ENCODE peak calls at places on chromosomes 6 and 20, in seven cellular contexts. K is NB4, M is skeletal muscle cell, I is uterus, J is choroid plexus epithelial cell, C is DND-41, N is upper lobe of right lung. X is an unnamed sample.

GRCh38 chr6:167825759-167826229 is 917 bp upstream of the AFDN start:
- DNase-seq in K (no peak), M (no peak), I (peak; percentile 46), J (peak; percentile 46), C (no peak), N (peak; percentile 85), X (no peak)

GRCh38 chr6:126804255-126805064 is 314.0 kb upstream of the RSPO3 start:
- DNase-seq in K (peak; percentile 50), M (no peak), I (peak; percentile 14), J (peak; percentile 80), C (peak; percentile 18), N (no peak), X (peak; percentile 15)

GRCh38 chr6:157267109-157267611 is 56.2 kb downstream of the TMEM242 start:
- DNase-seq in K (no peak), M (no peak), I (no peak), J (no peak), C (no peak), N (no peak), X (no peak)

GRCh38 chr6:33430991-33431879 is 11.4 kb downstream of the SYNGAP1 start:
- DNase-seq in K (peak; percentile 70), M (no peak), I (peak; percentile 79), J (peak; percentile 77), C (peak; percentile 77), N (no peak), X (peak; percentile 89)

GRCh38 chr20:4151991-4152695 is 136.8 kb upstream of the RNF24 start:
- DNase-seq in K (peak; percentile 96), M (no peak), I (no peak), J (no peak), C (no peak), N (peak; percentile 56), X (no peak)

GRCh38 chr20:11851646-11852045 is 66.0 kb upstream of the BTBD3 start:
- DNase-seq in K (no peak), M (no peak), I (no peak), J (peak; percentile 10), C (no peak), N (no peak), X (no peak)

GRCh38 chr6:100099189-100100074 is 105.4 kb upstream of the MCHR2 start:
- DNase-seq in K (peak; percentile 29), M (no peak), I (no peak), J (peak; percentile 58), C (no peak), N (no peak), X (no peak)

GRCh38 chr20:63189322-63189642 is 26.6 kb downstream of the YTHDF1 start:
- DNase-seq in K (no peak), M (no peak), I (no peak), J (no peak), C (peak; percentile 71), N (no peak), X (no peak)

GRCh38 chr6:75278474-75279077 is 6.0 kb downstream of the TMEM30A start:
- DNase-seq in K (no peak), M (no peak), I (no peak), J (no peak), C (no peak), N (no peak), X (no peak)

GRCh38 chr20:41969656-41970055 is 351.5 kb upstream of the CHD6 start:
- DNase-seq in K (no peak), M (no peak), I (no peak), J (no peak), C (no peak), N (no peak), X (no peak)

GRCh38 chr6:48111143-48111506 is at the start of gene PTCHD4:
- DNase-seq in K (no peak), M (peak; percentile 35), I (no peak), J (peak; percentile 65), C (no peak), N (no peak), X (peak; percentile 11)
- H3K4me3 ChIP-seq in K (no peak within 1 kb of the TSS), M (peak within 1 kb of the TSS; percentile 49), I (no peak within 1 kb of the TSS), J (peak within 1 kb of the TSS; percentile 48), C (no peak within 1 kb of the TSS), N (peak within 1 kb of the TSS; percentile 43), X (no peak within 1 kb of the TSS)

DNA sequence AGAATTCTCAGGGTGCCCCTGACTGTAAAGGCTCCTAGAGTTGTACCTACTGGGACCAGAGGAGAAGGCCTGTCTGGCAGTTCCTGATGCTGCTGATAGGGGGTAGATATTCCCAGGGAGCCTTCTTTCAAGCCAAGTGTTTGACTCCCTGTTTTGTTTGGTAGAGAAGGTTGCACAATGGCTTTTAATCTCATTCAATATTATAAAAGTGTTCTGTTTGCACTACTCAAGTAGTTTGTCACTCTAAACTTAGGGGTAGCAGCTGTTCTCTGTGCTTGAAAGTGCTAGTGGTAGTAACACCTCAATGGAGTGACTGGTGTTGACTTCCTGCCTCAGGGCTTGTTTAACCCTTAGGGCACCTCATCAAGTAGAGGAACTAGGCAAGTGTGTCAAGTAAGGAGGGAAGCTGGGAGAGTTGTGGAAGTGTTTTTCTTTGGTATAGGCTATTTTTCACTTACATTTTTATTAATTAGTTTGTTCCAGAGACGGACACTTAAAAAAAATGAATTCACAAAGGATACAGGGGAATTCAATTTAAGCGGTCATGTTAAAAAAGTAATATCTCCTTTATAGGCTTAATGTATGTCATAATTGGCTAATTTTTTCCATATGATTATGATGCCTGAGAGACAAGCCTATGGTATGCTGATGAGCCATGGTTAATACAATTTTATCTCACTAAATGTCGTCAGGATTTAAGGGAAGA is 38.1 kb downstream of the BICRAL start:
- DNase-seq in K (peak; percentile 46), M (no peak), I (no peak), J (peak; percentile 26), C (no peak), N (no peak), X (no peak)
- H3K4me3 ChIP-seq in K (no peak overlapping the region), M (no peak overlapping the region), I (no peak overlapping the region), J (no peak overlapping the region), C (no peak overlapping the region), N (no peak overlapping the region), X (no peak overlapping the region)

DNA sequence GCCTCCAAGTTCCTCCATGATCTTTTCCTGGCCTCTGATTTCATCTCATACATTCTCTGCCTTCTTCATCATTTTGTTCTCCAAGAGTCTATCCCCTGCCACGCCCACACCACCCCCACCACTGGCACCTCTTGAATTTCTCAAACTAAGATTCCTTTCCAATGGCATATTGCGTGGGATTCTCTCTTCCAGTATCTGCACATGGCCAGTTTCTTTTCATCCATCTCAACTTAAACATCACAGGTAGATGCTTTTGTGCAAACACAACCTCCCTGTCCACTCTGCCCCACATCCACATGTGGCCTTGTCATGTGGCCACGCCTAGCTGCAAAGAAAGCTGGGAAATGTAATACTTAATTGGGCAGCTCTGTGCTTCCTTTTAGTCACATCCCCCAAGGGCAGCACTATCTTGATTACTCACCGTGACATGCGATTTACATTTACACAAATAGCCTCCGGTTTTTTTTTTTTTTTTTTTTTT is 33.4 kb upstream of the ZMYND8 start:
- DNase-seq in K (peak; percentile 45), M (no peak), I (no peak), J (peak; percentile 51), C (no peak), N (no peak), X (no peak)
- H3K4me3 ChIP-seq in K (no peak overlapping the region), M (no peak overlapping the region), I (no peak overlapping the region), J (no peak overlapping the region), C (no peak overlapping the region), N (no peak overlapping the region), X (no peak overlapping the region)

DNA sequence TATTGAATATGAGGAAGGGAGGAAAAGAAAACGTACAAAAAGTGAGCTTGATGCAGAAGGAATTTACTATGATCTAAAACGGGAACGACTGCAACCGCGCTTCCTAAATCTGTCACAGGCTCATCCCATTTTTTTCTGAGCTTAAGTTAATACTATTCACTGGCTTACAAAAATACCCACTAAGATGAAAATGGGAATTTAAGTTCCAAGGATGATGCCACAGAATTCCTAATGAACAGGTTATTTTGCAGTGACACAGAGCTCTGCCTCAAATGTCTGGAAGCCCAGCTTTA is 72.8 kb downstream of the FYN start:
- DNase-seq in K (no peak), M (no peak), I (no peak), J (no peak), C (no peak), N (no peak), X (no peak)
- H3K4me3 ChIP-seq in K (no peak overlapping the region), M (no peak overlapping the region), I (peak overlapping the region; percentile 12), J (no peak overlapping the region), C (no peak overlapping the region), N (no peak overlapping the region), X (no peak overlapping the region)

DNA sequence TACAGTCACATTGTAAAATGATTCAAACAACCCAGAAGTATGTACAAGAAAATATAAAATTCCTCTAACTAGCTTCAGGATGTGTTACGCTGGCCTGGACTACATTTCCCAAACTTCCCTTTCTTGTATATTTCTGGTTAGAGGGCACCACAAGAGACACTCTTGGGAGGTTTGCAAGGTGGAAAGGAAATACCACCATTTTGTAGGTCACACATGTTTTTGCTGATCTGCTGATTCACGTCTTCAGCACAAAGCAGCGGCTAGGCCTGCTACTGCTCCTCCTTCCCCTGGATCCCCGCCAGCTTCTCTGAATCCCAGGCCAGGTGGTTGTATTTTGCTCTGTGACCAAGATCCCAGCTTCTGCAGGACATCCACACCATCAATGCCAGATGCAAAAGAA is 104.2 kb downstream of the AGPAT4 start:
- DNase-seq in K (no peak), M (peak; percentile 80), I (peak; percentile 61), J (peak; percentile 94), C (no peak), N (no peak), X (no peak)
- H3K4me3 ChIP-seq in K (no peak overlapping the region), M (no peak overlapping the region), I (no peak overlapping the region), J (no peak overlapping the region), C (no peak overlapping the region), N (no peak overlapping the region), X (no peak overlapping the region)

GRCh38 chr6:128521302-128521632 is 868 bp upstream of the PTPRK start:
- DNase-seq in K (no peak), M (no peak), I (no peak), J (peak; percentile 54), C (no peak), N (no peak), X (no peak)
- H3K4me3 ChIP-seq in K (no peak overlapping the region), M (peak overlapping the region; percentile 96), I (peak overlapping the region; percentile 84), J (peak overlapping the region; percentile 76), C (no peak overlapping the region), N (peak overlapping the region; percentile 77), X (peak overlapping the region; percentile 71)

DNA sequence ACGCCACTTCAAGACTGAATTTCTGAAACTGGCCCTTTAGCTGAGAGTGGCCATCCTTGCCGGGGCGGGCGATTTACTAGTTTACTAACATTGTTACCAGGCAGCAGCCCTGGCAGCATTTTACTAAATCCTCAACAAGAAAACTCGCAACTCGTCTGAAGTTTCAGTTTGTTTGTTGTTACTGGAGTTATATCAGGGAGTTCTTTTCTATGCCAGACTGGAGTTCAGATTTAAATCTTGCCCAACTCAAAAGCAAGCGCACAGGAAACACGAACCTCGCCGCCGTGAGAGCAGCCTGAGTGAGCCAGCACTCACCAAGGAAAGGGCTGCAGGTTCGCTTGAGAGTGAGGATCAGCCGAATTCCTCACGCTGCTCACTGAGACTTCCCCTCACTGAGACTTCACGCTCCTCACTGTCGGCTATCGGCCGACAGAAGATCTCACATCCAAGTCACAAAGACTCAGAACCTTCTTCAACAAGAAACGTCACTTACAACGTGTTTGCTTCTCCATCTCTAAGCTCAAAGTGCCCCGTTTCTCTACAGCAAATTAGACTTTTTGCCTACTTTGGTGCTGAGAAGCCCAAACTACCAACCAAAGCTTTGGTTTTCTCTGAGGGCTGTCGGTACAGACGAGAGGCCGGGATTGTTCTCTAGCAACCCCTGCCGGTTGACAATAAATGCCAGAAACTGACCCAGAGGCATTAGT is 78.9 kb downstream of the OLIG3 start:
- DNase-seq in K (peak; percentile 58), M (peak; percentile 28), I (peak; percentile 45), J (peak; percentile 83), C (no peak), N (peak; percentile 68), X (no peak)
- H3K4me3 ChIP-seq in K (peak overlapping the region; percentile 49), M (peak overlapping the region; percentile 34), I (peak overlapping the region; percentile 22), J (peak overlapping the region; percentile 55), C (no peak overlapping the region), N (peak overlapping the region; percentile 47), X (peak overlapping the region; percentile 26)